ENCODE peak calls at places on chromosomes 6 and 20, in four cellular contexts. Q is A549, N is GM12865, B is upper lobe of right lung. A is an unnamed sample.

GRCh38 chr20:4059631-4060030 is 44.3 kb upstream of the RNF24 start:
- DNase-seq in Q (no peak), N (no peak), B (no peak), A (no peak)

GRCh38 chr6:35297541-35298481 is at the start of gene DEF6:
- DNase-seq in Q (peak), N (peak), B (peak), A (no peak)

GRCh38 chr20:22106308-22106938 is 401.0 kb downstream of the PAX1 start:
- DNase-seq in Q (peak), N (no peak), B (no peak), A (no peak)

GRCh38 chr20:36273414-36274247 is 32.5 kb upstream of the DLGAP4 start:
- DNase-seq in Q (peak), N (peak), B (no peak), A (no peak)

GRCh38 chr20:46580613-46581012 is 30.2 kb upstream of the OCSTAMP start:
- DNase-seq in Q (no peak), N (no peak), B (no peak), A (no peak)

GRCh38 chr6:130752292-130752691 is 74.9 kb upstream of the SMLR1 start:
- DNase-seq in Q (no peak), N (no peak), B (no peak), A (no peak)

GRCh38 chr20:50417484-50418235 is 92.5 kb upstream of the PTPN1 start:
- DNase-seq in Q (no peak), N (no peak), B (no peak), A (no peak)

GRCh38 chr6:51619042-51619799 is 468.2 kb downstream of the PKHD1 start:
- DNase-seq in Q (no peak), N (no peak), B (no peak), A (peak)

GRCh38 chr20:40689943-40690835 is 1.2 kb upstream of the MAFB start:
- DNase-seq in Q (peak), N (peak), B (peak), A (peak)

GRCh38 chr6:54970337-54970736 is 123.8 kb downstream of the FAM83B start:
- DNase-seq in Q (peak), N (no peak), B (no peak), A (no peak)

GRCh38 chr20:2237059-2237458 is 58.7 kb upstream of the TGM3 start:
- DNase-seq in Q (no peak), N (no peak), B (no peak), A (peak)

GRCh38 chr6:4351857-4352669 is 216.7 kb upstream of the ECI2 start:
- DNase-seq in Q (peak), N (no peak), B (no peak), A (peak)

GRCh38 chr6:82118150-82118562 is 129.4 kb downstream of the IBTK start:
- DNase-seq in Q (no peak), N (no peak), B (no peak), A (no peak)

GRCh38 chr20:35724321-35725230 is 17.5 kb downstream of the RBM39 start:
- DNase-seq in Q (no peak), N (no peak), B (no peak), A (no peak)

GRCh38 chr6:137728386-137729349 is 138.4 kb upstream of the TNFAIP3 start:
- DNase-seq in Q (peak), N (no peak), B (no peak), A (peak)

GRCh38 chr6:29478740-29479139 is 9.0 kb downstream of the MAS1L start:
- DNase-seq in Q (no peak), N (no peak), B (no peak), A (no peak)

GRCh38 chr20:21982559-21982958 is 277.1 kb downstream of the PAX1 start:
- DNase-seq in Q (no peak), N (no peak), B (no peak), A (no peak)

GRCh38 chr20:46001498-46001897 is 7.2 kb upstream of the MMP9 start:
- DNase-seq in Q (no peak), N (no peak), B (no peak), A (no peak)

GRCh38 chr6:150672792-150673191 is 73.1 kb downstream of the PLEKHG1 start:
- DNase-seq in Q (no peak), N (no peak), B (no peak), A (no peak)

GRCh38 chr6:30793521-30794194 is 49.3 kb upstream of the IER3 start:
- DNase-seq in Q (no peak), N (peak), B (no peak), A (no peak)

GRCh38 chr20:40743172-40743775 is 54.2 kb upstream of the MAFB start:
- DNase-seq in Q (no peak), N (no peak), B (no peak), A (no peak)

GRCh38 chr6:149925253-149925973 is 2.5 kb upstream of the RAET1G start:
- DNase-seq in Q (no peak), N (no peak), B (peak), A (no peak)

GRCh38 chr20:52552181-52552872 is 360.7 kb upstream of the ZFP64 start:
- DNase-seq in Q (no peak), N (no peak), B (no peak), A (peak)

GRCh38 chr6:158218467-158218866 is 50.3 kb downstream of the GTF2H5 start:
- DNase-seq in Q (no peak), N (no peak), B (no peak), A (no peak)

GRCh38 chr20:56018750-56019149 is 13.4 kb upstream of the CBLN4 start:
- DNase-seq in Q (no peak), N (no peak), B (no peak), A (no peak)

GRCh38 chr6:111950661-111951426 is 77.6 kb upstream of the FYN start:
- DNase-seq in Q (no peak), N (no peak), B (no peak), A (peak)

GRCh38 chr20:51385941-51386530 is 156.5 kb downstream of the NFATC2 start:
- DNase-seq in Q (peak), N (peak), B (peak), A (no peak)

GRCh38 chr20:57040924-57041323 is 225.5 kb downstream of the BMP7 start:
- DNase-seq in Q (peak), N (no peak), B (no peak), A (no peak)

GRCh38 chr6:150969901-150970300 is 104.4 kb downstream of the MTHFD1L start:
- DNase-seq in Q (no peak), N (no peak), B (no peak), A (no peak)

GRCh38 chr20:7346562-7346961 is 579.1 kb downstream of the BMP2 start:
- DNase-seq in Q (no peak), N (no peak), B (no peak), A (no peak)

GRCh38 chr6:143223895-143224294 is 163.2 kb downstream of the AIG1 start:
- DNase-seq in Q (peak), N (no peak), B (no peak), A (peak)

GRCh38 chr6:123909989-123910388 is 106.3 kb downstream of the NKAIN2 start:
- DNase-seq in Q (no peak), N (no peak), B (no peak), A (no peak)

GRCh38 chr6:37987008-37987407 is 167.5 kb downstream of the ZFAND3 start:
- DNase-seq in Q (no peak), N (no peak), B (no peak), A (no peak)

GRCh38 chr6:96542702-96543101 is 20.2 kb upstream of the FHL5 start:
- DNase-seq in Q (peak), N (peak), B (no peak), A (no peak)

GRCh38 chr6:71289039-71289801 is 609 bp downstream of the OGFRL1 start:
- DNase-seq in Q (peak), N (peak), B (peak), A (no peak)

GRCh38 chr20:39533858-39534257 is 571.7 kb downstream of the DHX35 start:
- DNase-seq in Q (no peak), N (no peak), B (no peak), A (no peak)

GRCh38 chr20:16097788-16098187 is 475.5 kb downstream of the KIF16B start:
- DNase-seq in Q (no peak), N (no peak), B (no peak), A (no peak)

GRCh38 chr6:138089325-138089724 is 17.9 kb downstream of the PERP start:
- DNase-seq in Q (no peak), N (no peak), B (no peak), A (no peak)

GRCh38 chr20:62900692-62901584 is 25.4 kb downstream of the DIDO1 start:
- DNase-seq in Q (peak), N (peak), B (no peak), A (no peak)
- TF ChIP-seq CTCF in Q (no peak), N (peak), B (no peak), A (no peak)

DNA sequence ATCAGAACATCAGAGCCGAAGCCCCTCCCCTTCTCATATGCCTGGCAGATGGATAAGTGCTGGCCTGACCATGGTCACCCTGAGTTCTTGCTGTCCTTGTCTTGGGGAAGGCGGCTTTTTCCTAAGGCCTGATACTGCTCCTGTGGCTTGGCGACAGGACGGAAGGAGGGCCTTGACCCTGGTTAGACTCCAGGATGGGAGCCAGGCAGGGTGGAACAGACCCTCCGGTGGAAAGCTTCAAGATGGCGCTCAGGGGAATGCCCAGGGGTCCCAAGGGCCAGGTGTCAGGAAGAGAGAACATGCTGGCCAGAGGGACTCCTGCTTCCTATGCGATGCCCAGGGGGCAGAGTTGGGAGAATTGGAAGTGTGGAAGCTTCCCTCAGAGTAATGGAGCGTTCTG is 29.6 kb downstream of the ADA start:
- DNase-seq in Q (no peak), N (no peak), B (no peak), A (no peak)
- H3K4me3 ChIP-seq in Q (no peak), N (no peak), B (no peak), A (no peak)

DNA sequence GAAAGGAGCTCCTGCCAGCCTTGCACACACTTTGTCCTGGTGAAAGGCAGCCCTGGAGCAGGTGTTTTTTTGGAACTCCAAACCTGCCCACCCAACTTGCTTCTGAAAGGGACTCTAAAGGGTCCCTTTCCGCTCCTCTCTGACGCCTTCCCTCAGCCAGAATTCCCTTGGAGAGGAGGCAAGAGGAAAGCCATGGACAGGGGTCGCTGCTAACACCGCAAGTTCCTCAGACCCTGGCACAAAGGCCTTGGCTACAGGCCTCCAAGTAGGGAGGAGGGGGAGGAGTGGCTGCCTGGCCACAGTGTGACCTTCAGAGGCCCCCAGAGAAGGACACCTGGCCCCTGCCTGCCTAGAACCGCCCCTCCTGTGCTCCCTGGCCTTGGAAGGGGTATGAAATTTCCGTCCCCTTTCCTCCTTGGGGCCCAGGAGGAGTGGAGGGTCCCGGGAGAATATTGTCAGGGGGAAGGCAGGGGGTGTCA is 2.6 kb downstream of the VEGFA start:
- DNase-seq in Q (peak), N (peak), B (no peak), A (no peak)
- TF ChIP-seq CTCF in Q (no peak), N (no peak), B (no peak), A (no peak)

GRCh38 chr6:7731289-7731688 is 5.4 kb downstream of the BMP6 start:
- DNase-seq in Q (no peak), N (no peak), B (no peak), A (no peak)

GRCh38 chr6:7730411-7730810 is 4.5 kb downstream of the BMP6 start:
- DNase-seq in Q (no peak), N (no peak), B (no peak), A (no peak)

GRCh38 chr6:7730003-7730402 is 4.1 kb downstream of the BMP6 start:
- DNase-seq in Q (no peak), N (no peak), B (no peak), A (no peak)

GRCh38 chr6:7730852-7731251 is 5.0 kb downstream of the BMP6 start:
- DNase-seq in Q (peak), N (no peak), B (no peak), A (peak)

GRCh38 chr6:7732219-7732618 is 6.3 kb downstream of the BMP6 start:
- DNase-seq in Q (peak), N (no peak), B (no peak), A (no peak)
- H3K4me3 ChIP-seq in Q (no peak), N (no peak), B (no peak), A (no peak)

GRCh38 chr6:110618591-110619267 is 142.3 kb upstream of the SLC22A16 start:
- DNase-seq in Q (peak), N (peak), B (no peak), A (peak)
- TF ChIP-seq CTCF in Q (peak), N (peak), B (peak), A (peak)

GRCh38 chr6:46918830-46919229 is 2.9 kb downstream of the ADGRF5 start:
- DNase-seq in Q (no peak), N (no peak), B (no peak), A (no peak)
- H3K4me3 ChIP-seq in Q (no peak), N (no peak), B (peak), A (no peak)

GRCh38 chr20:17659801-17660200 is 22.2 kb downstream of the RRBP1 start:
- DNase-seq in Q (no peak), N (no peak), B (peak), A (no peak)
- TF ChIP-seq CTCF in Q (no peak), N (no peak), B (no peak), A (peak)

GRCh38 chr6:56524891-56525703 is 117.6 kb downstream of the DST start:
- DNase-seq in Q (peak), N (no peak), B (no peak), A (no peak)
- H3K4me3 ChIP-seq in Q (no peak), N (no peak), B (no peak), A (no peak)

A was measured in epithelial cell of proximal tubule.